ENCODE peak calls at places on chromosomes 3 and 15, in six cellular contexts. M is AG09309, Z is tibial nerve, E is cardiac fibroblast, U is psoas muscle, H is left ventricle myocardium inferior. S is an unnamed sample.
A peak's percentile ranks its signal among the peaks of the same experiment; 100 is the strongest.

GRCh38 chr15:27704939-27705514 is 394.1 kb downstream of the OCA2 start:
- DNase-seq in M (no peak), Z (no peak), E (no peak), U (no peak), H (no peak), S (no peak)

GRCh38 chr3:10242182-10243065 is 5.8 kb upstream of the TATDN2 start:
- DNase-seq in M (no peak), Z (no peak), E (peak; percentile 34), U (no peak), H (no peak), S (no peak)

GRCh38 chr3:150094150-150094932 is 123.6 kb upstream of the PFN2 start:
- DNase-seq in M (peak; percentile 24), Z (no peak), E (no peak), U (peak; percentile 67), H (no peak), S (no peak)

GRCh38 chr3:53256704-53257055 is 858 bp upstream of the TKT start:
- DNase-seq in M (no peak), Z (no peak), E (no peak), U (no peak), H (no peak), S (no peak)

GRCh38 chr3:15601399-15602145 is at the start of the genes BTD and HACL1:
- DNase-seq in M (peak; percentile 96), Z (peak; percentile 89), E (peak; percentile 99), U (peak; percentile 95), H (peak; percentile 96), S (peak; percentile 99)

GRCh38 chr15:87687176-87687890 is 569.2 kb downstream of the NTRK3 start:
- DNase-seq in M (no peak), Z (no peak), E (no peak), U (no peak), H (no peak), S (no peak)

GRCh38 chr3:71724584-71725278 is 471 bp downstream of the EIF4E3 start:
- DNase-seq in M (no peak), Z (no peak), E (no peak), U (peak; percentile 62), H (peak; percentile 55), S (no peak)

GRCh38 chr15:41977757-41978369 is 5.5 kb upstream of the EHD4 start:
- DNase-seq in M (no peak), Z (no peak), E (no peak), U (no peak), H (no peak), S (no peak)

GRCh38 chr15:82986442-82986780 is 401 bp downstream of the RAMAC start:
- DNase-seq in M (no peak), Z (no peak), E (peak; percentile 30), U (no peak), H (no peak), S (no peak)

GRCh38 chr3:126031981-126032471 is 51.9 kb downstream of the SLC41A3 start:
- DNase-seq in M (no peak), Z (no peak), E (no peak), U (no peak), H (no peak), S (peak; percentile 74)

GRCh38 chr3:9862391-9863235 is 17.4 kb downstream of the CIDEC start:
- DNase-seq in M (no peak), Z (peak; percentile 28), E (peak; percentile 64), U (peak; percentile 70), H (peak; percentile 69), S (no peak)

GRCh38 chr15:92306662-92307061 is 87.0 kb upstream of the ST8SIA2 start:
- DNase-seq in M (no peak), Z (no peak), E (peak; percentile 2), U (no peak), H (no peak), S (no peak)

GRCh38 chr15:45449878-45450277 is 71.5 kb upstream of the GATM start:
- DNase-seq in M (no peak), Z (no peak), E (no peak), U (no peak), H (no peak), S (no peak)

GRCh38 chr3:99931059-99931458 is 113.4 kb downstream of the CMSS1 start:
- DNase-seq in M (no peak), Z (no peak), E (no peak), U (no peak), H (no peak), S (no peak)

GRCh38 chr15:90465140-90465929 is 64.4 kb upstream of the CRTC3 start:
- DNase-seq in M (peak; percentile 23), Z (no peak), E (peak; percentile 87), U (no peak), H (no peak), S (no peak)

GRCh38 chr3:71069797-71070196 is 513.7 kb downstream of the FOXP1 start:
- DNase-seq in M (no peak), Z (peak; percentile 53), E (peak; percentile 80), U (peak; percentile 46), H (peak; percentile 51), S (peak; percentile 96)

GRCh38 chr15:59622289-59622688 is 10.7 kb downstream of the GCNT3 start:
- DNase-seq in M (no peak), Z (no peak), E (peak; percentile 41), U (no peak), H (no peak), S (no peak)

GRCh38 chr3:191973820-191974219 is 512.9 kb downstream of the PYDC2 start:
- DNase-seq in M (no peak), Z (no peak), E (no peak), U (no peak), H (no peak), S (no peak)

GRCh38 chr3:55487376-55488241 is 503 bp upstream of the WNT5A start:
- DNase-seq in M (no peak), Z (no peak), E (peak; percentile 63), U (peak; percentile 28), H (peak; percentile 22), S (no peak)

GRCh38 chr15:77865106-77865630 is 212.3 kb downstream of the TBC1D2B start:
- DNase-seq in M (no peak), Z (no peak), E (no peak), U (no peak), H (no peak), S (no peak)

GRCh38 chr15:90091156-90091931 is 10.9 kb downstream of the IDH2 start:
- DNase-seq in M (no peak), Z (no peak), E (no peak), U (no peak), H (no peak), S (no peak)

GRCh38 chr3:167318996-167319615 is 61.0 kb downstream of the ZBBX start:
- DNase-seq in M (no peak), Z (no peak), E (no peak), U (no peak), H (no peak), S (no peak)

GRCh38 chr3:45943207-45943846 is at the start of gene CXCR6:
- DNase-seq in M (no peak), Z (no peak), E (no peak), U (no peak), H (no peak), S (no peak)

GRCh38 chr3:65669163-65669875 is 369.4 kb downstream of the MAGI1 start:
- DNase-seq in M (no peak), Z (no peak), E (peak; percentile 76), U (no peak), H (no peak), S (no peak)

GRCh38 chr15:57364282-57365007 is 11.9 kb upstream of the CGNL1 start:
- DNase-seq in M (no peak), Z (no peak), E (peak; percentile 55), U (no peak), H (no peak), S (no peak)
- TF ChIP-seq CTCF in M (peak; percentile 18), Z (peak; percentile 15), E (peak; percentile 48), U (no peak), H (peak; percentile 31), S (peak; percentile 9)

DNA sequence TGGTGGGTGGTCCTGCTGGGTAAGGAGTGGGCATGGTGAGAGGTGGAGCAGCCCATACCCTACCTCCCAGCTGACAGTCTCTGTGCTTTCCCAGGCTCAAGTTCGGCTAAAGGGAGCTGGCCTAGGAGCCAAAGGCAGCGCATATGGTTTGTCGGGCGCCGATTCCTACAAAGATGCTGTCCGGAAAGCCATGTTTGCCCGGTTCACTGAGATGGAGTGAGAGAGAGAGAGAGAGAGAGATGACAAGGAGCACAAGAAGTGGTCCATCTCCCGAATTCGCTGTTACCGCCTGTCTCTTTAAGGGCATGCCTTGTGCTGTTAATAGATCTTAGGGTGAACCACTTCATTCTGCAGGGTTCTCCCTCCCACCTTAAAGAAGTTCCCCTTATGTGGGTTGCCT is 29.5 kb downstream of the RBM5 start:
- DNase-seq in M (no peak), Z (no peak), E (no peak), U (no peak), H (no peak), S (no peak)
- TF ChIP-seq CTCF in M (no peak), Z (no peak), E (no peak), U (no peak), H (no peak), S (no peak)

DNA sequence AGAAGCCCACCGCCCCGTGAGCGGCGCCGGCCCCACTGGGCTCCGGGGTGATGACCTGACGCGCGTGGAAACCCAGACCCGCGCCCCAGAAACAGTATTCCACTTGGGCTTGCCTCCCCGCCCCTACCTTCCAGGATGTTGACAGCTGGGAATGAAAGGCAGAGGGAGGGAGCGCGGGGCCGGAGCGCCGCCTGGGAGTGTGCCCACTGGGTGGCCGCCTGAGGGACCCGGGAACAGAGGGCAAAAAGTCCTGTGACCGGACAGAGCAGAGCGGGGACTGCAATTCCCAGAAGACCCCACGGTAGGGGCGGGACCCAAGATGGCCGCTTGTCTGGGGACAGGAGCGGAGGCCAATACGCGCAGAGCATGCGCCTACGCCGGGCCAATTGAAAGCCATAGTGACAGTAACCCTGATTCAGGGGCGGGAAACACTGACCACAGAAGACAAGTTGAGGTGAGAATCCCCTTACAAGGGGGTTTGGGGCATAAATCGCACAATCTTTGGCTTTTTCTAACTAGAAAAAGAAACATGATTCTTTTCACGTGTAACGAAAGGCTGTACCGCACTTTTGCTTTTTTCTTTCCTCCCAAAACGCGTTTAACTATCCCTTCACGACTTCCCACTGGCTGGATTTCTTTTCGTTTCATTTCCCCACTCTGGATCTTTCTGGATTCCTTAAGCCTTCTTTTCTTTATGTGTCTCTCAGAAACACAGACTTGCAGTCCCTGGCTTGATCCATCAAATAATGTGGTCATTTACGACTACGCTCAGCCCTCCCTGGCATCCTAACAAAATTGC is at the start of gene FHIT:
- DNase-seq in M (peak; percentile 59), Z (peak; percentile 89), E (peak; percentile 96), U (peak; percentile 95), H (peak; percentile 95), S (peak; percentile 98)
- TF ChIP-seq CTCF in M (no peak), Z (no peak), E (no peak), U (no peak), H (peak; percentile 23), S (no peak)

DNA sequence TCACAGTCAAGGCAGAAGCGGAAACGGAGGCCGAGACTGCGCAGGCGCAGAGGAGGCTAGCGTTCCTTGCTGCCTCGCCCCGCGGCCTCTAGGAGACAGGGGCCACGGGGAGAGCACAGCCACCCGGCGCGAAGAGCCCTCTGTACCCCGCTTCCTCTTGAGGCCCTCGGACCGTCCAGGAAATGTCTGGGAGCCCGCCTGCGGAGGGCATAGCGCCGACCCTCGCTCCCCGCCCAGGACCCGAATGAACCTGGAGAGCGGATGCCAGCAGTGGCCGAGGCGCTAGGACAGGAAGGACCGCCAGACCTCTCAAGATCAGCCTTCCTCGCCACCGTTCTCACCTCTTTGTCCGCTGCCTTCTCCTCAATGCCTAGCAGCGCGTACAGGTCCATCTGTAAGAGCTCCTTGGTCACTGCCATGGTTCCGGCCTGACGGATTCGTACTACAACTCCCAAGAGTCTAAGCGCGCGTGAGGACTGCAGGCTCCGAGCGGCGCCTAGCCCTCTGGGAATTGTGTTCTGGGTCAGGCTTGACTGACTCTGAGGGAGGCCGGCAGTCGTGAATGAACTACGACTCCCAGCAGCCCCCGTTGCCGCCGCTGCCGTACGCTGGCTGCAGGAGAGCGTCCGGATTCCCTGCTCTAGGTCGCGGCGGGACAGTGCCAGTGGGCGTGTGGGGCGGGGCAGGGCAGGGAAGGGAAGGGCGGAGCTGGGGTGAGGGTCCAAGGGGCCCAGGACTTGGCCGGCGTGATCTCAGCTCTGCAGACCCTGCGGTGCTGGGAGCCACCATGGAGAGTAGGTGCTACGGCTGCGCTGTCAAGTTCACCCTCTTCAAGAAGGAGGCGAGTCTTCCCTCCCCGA is at the start of the genes DNAJC17 and ZFYVE19:
- DNase-seq in M (peak; percentile 90), Z (peak; percentile 92), E (peak; percentile 99), U (peak; percentile 97), H (peak; percentile 97), S (peak; percentile 98)
- TF ChIP-seq CTCF in M (no peak), Z (no peak), E (no peak), U (no peak), H (peak; percentile 34), S (peak; percentile 21)

S was measured in esophagus muscularis mucosa.